ENCODE peak calls at places on chromosomes 3 and 15, in nine cellular contexts. One of them, this sample, is unnamed.

GRCh38 chr3:194296448-194296831 is 54.7 kb downstream of the CPN2 start:
- DNase-seq in fibroblast of pulmonary artery: peak
- DNase-seq in lower lobe of right lung: no peak
- DNase-seq in HCT116: peak
- DNase-seq in heart right ventricle: no peak
- DNase-seq in right lobe of liver: no peak
- DNase-seq in pancreas: peak
- DNase-seq in IMR-90: peak
- DNase-seq in BJ: no peak
- DNase-seq in this sample: peak

GRCh38 chr3:110413807-110414748 is 657.5 kb upstream of the NECTIN3 start:
- DNase-seq in fibroblast of pulmonary artery: peak
- DNase-seq in lower lobe of right lung: no peak
- DNase-seq in HCT116: no peak
- DNase-seq in heart right ventricle: no peak
- DNase-seq in right lobe of liver: peak
- DNase-seq in pancreas: no peak
- DNase-seq in IMR-90: peak
- DNase-seq in BJ: peak
- DNase-seq in this sample: peak

GRCh38 chr3:36373084-36373483 is 7.2 kb upstream of the STAC start:
- DNase-seq in fibroblast of pulmonary artery: peak
- DNase-seq in lower lobe of right lung: no peak
- DNase-seq in HCT116: no peak
- DNase-seq in heart right ventricle: no peak
- DNase-seq in right lobe of liver: no peak
- DNase-seq in pancreas: no peak
- DNase-seq in IMR-90: peak
- DNase-seq in BJ: no peak
- DNase-seq in this sample: no peak

GRCh38 chr3:42807929-42808328 is 1.3 kb upstream of the ACKR2 start:
- DNase-seq in fibroblast of pulmonary artery: no peak
- DNase-seq in lower lobe of right lung: no peak
- DNase-seq in HCT116: no peak
- DNase-seq in heart right ventricle: no peak
- DNase-seq in right lobe of liver: no peak
- DNase-seq in pancreas: no peak
- DNase-seq in IMR-90: no peak
- DNase-seq in BJ: no peak
- DNase-seq in this sample: no peak

GRCh38 chr3:38165722-38166387 is 518 bp downstream of the OXSR1 start:
- DNase-seq in fibroblast of pulmonary artery: no peak
- DNase-seq in lower lobe of right lung: peak
- DNase-seq in HCT116: no peak
- DNase-seq in heart right ventricle: no peak
- DNase-seq in right lobe of liver: peak
- DNase-seq in pancreas: no peak
- DNase-seq in IMR-90: peak
- DNase-seq in BJ: no peak
- DNase-seq in this sample: no peak

GRCh38 chr3:141959531-141959920 is 83.1 kb downstream of the ATP1B3 start:
- DNase-seq in fibroblast of pulmonary artery: no peak
- DNase-seq in lower lobe of right lung: no peak
- DNase-seq in HCT116: peak
- DNase-seq in heart right ventricle: no peak
- DNase-seq in right lobe of liver: no peak
- DNase-seq in pancreas: no peak
- DNase-seq in IMR-90: no peak
- DNase-seq in BJ: no peak
- DNase-seq in this sample: no peak

GRCh38 chr15:92984161-92984560 is 84.0 kb downstream of the CHD2 start:
- DNase-seq in fibroblast of pulmonary artery: no peak
- DNase-seq in lower lobe of right lung: no peak
- DNase-seq in HCT116: no peak
- DNase-seq in heart right ventricle: no peak
- DNase-seq in right lobe of liver: no peak
- DNase-seq in pancreas: no peak
- DNase-seq in IMR-90: no peak
- DNase-seq in BJ: no peak
- DNase-seq in this sample: no peak

GRCh38 chr3:160806686-160807085 is 50.7 kb downstream of the PPM1L start:
- DNase-seq in fibroblast of pulmonary artery: no peak
- DNase-seq in lower lobe of right lung: no peak
- DNase-seq in HCT116: no peak
- DNase-seq in heart right ventricle: no peak
- DNase-seq in right lobe of liver: no peak
- DNase-seq in pancreas: no peak
- DNase-seq in IMR-90: no peak
- DNase-seq in BJ: no peak
- DNase-seq in this sample: no peak

GRCh38 chr3:182738583-182739514 is 54.5 kb upstream of the ATP11B start:
- DNase-seq in fibroblast of pulmonary artery: no peak
- DNase-seq in lower lobe of right lung: no peak
- DNase-seq in HCT116: peak
- DNase-seq in heart right ventricle: no peak
- DNase-seq in right lobe of liver: no peak
- DNase-seq in pancreas: no peak
- DNase-seq in IMR-90: no peak
- DNase-seq in BJ: no peak
- DNase-seq in this sample: no peak

GRCh38 chr15:59410448-59410896 is 27.5 kb upstream of the FAM81A start:
- DNase-seq in fibroblast of pulmonary artery: peak
- DNase-seq in lower lobe of right lung: no peak
- DNase-seq in HCT116: no peak
- DNase-seq in heart right ventricle: no peak
- DNase-seq in right lobe of liver: no peak
- DNase-seq in pancreas: peak
- DNase-seq in IMR-90: no peak
- DNase-seq in BJ: no peak
- DNase-seq in this sample: peak

GRCh38 chr3:119427669-119428068 is 35.7 kb downstream of the TMEM39A start:
- DNase-seq in fibroblast of pulmonary artery: peak
- DNase-seq in lower lobe of right lung: no peak
- DNase-seq in HCT116: no peak
- DNase-seq in heart right ventricle: no peak
- DNase-seq in right lobe of liver: no peak
- DNase-seq in pancreas: no peak
- DNase-seq in IMR-90: no peak
- DNase-seq in BJ: no peak
- DNase-seq in this sample: no peak

GRCh38 chr3:169760479-169760878 is 4.4 kb downstream of the TERC start:
- DNase-seq in fibroblast of pulmonary artery: peak
- DNase-seq in lower lobe of right lung: no peak
- DNase-seq in HCT116: no peak
- DNase-seq in heart right ventricle: no peak
- DNase-seq in right lobe of liver: no peak
- DNase-seq in pancreas: no peak
- DNase-seq in IMR-90: peak
- DNase-seq in BJ: no peak
- DNase-seq in this sample: peak

GRCh38 chr3:47476644-47477199 is 981 bp upstream of the SCAP start:
- DNase-seq in fibroblast of pulmonary artery: no peak
- DNase-seq in lower lobe of right lung: no peak
- DNase-seq in HCT116: no peak
- DNase-seq in heart right ventricle: no peak
- DNase-seq in right lobe of liver: no peak
- DNase-seq in pancreas: no peak
- DNase-seq in IMR-90: no peak
- DNase-seq in BJ: no peak
- DNase-seq in this sample: no peak

GRCh38 chr3:94978076-94978475 is 915.2 kb downstream of the NSUN3 start:
- DNase-seq in fibroblast of pulmonary artery: no peak
- DNase-seq in lower lobe of right lung: no peak
- DNase-seq in HCT116: no peak
- DNase-seq in heart right ventricle: no peak
- DNase-seq in right lobe of liver: no peak
- DNase-seq in pancreas: no peak
- DNase-seq in IMR-90: no peak
- DNase-seq in BJ: no peak
- DNase-seq in this sample: no peak

GRCh38 chr15:37788767-37789391 is 145.6 kb upstream of the TMCO5A start:
- DNase-seq in fibroblast of pulmonary artery: no peak
- DNase-seq in lower lobe of right lung: no peak
- DNase-seq in HCT116: no peak
- DNase-seq in heart right ventricle: no peak
- DNase-seq in right lobe of liver: no peak
- DNase-seq in pancreas: no peak
- DNase-seq in IMR-90: no peak
- DNase-seq in BJ: no peak
- DNase-seq in this sample: no peak

GRCh38 chr15:94237903-94238302 is 6.5 kb downstream of the MCTP2 start:
- DNase-seq in fibroblast of pulmonary artery: no peak
- DNase-seq in lower lobe of right lung: no peak
- DNase-seq in HCT116: no peak
- DNase-seq in heart right ventricle: no peak
- DNase-seq in right lobe of liver: no peak
- DNase-seq in pancreas: no peak
- DNase-seq in IMR-90: peak
- DNase-seq in BJ: no peak
- DNase-seq in this sample: no peak

GRCh38 chr3:128215290-128215689 is 62.0 kb downstream of the EEFSEC start:
- DNase-seq in fibroblast of pulmonary artery: no peak
- DNase-seq in lower lobe of right lung: no peak
- DNase-seq in HCT116: no peak
- DNase-seq in heart right ventricle: no peak
- DNase-seq in right lobe of liver: no peak
- DNase-seq in pancreas: no peak
- DNase-seq in IMR-90: no peak
- DNase-seq in BJ: no peak
- DNase-seq in this sample: no peak

DNA sequence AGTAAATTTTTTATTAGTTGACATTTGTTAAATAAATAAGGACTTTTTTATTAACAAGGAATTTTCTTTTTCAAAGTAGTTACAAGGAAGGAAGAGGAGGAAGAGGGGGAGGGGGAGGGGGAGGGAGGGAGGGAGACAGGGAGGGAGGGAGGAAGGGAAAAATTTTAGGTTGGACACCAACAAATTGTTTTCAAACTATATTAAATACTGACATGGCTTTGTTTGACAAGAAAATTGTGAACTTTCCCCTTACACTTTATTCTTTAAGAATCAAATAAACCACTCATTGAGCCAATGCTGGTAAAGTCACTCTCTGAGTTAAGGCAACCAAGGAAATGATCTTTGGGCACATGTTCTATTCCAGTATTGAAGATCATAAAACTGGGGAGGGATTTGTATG is 115.7 kb upstream of the PPP2R3A start:
- DNase-seq in fibroblast of pulmonary artery: no peak
- DNase-seq in lower lobe of right lung: no peak
- DNase-seq in HCT116: no peak
- DNase-seq in heart right ventricle: no peak
- DNase-seq in right lobe of liver: no peak
- DNase-seq in pancreas: no peak
- DNase-seq in IMR-90: no peak
- DNase-seq in BJ: no peak
- DNase-seq in this sample: no peak
- TF ChIP-seq CTCF in fibroblast of pulmonary artery: no peak
- TF ChIP-seq CTCF in lower lobe of right lung: no peak
- TF ChIP-seq CTCF in HCT116: no peak
- TF ChIP-seq CTCF in heart right ventricle: no peak
- TF ChIP-seq CTCF in right lobe of liver: no peak
- TF ChIP-seq CTCF in pancreas: no peak
- TF ChIP-seq CTCF in IMR-90: no peak
- TF ChIP-seq CTCF in BJ: no peak
- TF ChIP-seq CTCF in this sample: no peak

GRCh38 chr3:30719536-30719935 is 113.1 kb downstream of the TGFBR2 start:
- DNase-seq in fibroblast of pulmonary artery: no peak
- DNase-seq in lower lobe of right lung: no peak
- DNase-seq in HCT116: no peak
- DNase-seq in heart right ventricle: no peak
- DNase-seq in right lobe of liver: no peak
- DNase-seq in pancreas: no peak
- DNase-seq in IMR-90: no peak
- DNase-seq in BJ: no peak
- DNase-seq in this sample: no peak
- TF ChIP-seq CTCF in fibroblast of pulmonary artery: no peak
- TF ChIP-seq CTCF in lower lobe of right lung: no peak
- TF ChIP-seq CTCF in HCT116: no peak
- TF ChIP-seq CTCF in heart right ventricle: no peak
- TF ChIP-seq CTCF in right lobe of liver: no peak
- TF ChIP-seq CTCF in pancreas: no peak
- TF ChIP-seq CTCF in IMR-90: no peak
- TF ChIP-seq CTCF in BJ: no peak
- TF ChIP-seq CTCF in this sample: no peak

DNA sequence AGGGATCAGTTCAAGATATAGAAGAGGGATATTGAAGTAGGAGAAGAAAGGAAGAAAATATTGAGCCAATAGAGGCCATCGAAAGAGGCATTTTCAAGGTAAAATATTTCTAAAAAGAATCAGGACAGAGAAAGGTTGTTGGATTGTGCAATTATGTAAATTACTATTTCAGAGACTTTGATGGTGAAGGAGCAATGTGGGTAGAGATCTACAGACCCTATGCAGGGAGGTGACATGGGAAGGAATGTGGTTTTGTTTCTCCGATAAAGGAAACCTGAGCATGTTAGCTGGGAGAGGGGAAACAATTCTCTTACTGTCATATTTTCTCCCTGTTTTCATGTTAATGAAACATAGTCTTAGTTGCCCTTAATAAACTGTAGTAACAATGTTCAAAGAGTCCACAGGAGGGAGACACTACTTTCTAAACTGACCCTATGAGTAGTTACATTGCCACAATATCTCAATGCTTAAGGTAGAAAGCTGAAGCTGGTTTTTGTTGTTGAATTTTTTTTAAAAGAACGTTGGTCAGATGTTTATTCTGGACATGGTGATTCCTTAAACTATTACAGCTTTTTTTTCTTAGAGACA is 133.3 kb downstream of the GRM7 start:
- DNase-seq in fibroblast of pulmonary artery: peak
- DNase-seq in lower lobe of right lung: no peak
- DNase-seq in HCT116: peak
- DNase-seq in heart right ventricle: no peak
- DNase-seq in right lobe of liver: no peak
- DNase-seq in pancreas: no peak
- DNase-seq in IMR-90: no peak
- DNase-seq in BJ: no peak
- DNase-seq in this sample: no peak
- TF ChIP-seq CTCF in fibroblast of pulmonary artery: no peak
- TF ChIP-seq CTCF in lower lobe of right lung: peak
- TF ChIP-seq CTCF in HCT116: peak
- TF ChIP-seq CTCF in heart right ventricle: peak
- TF ChIP-seq CTCF in right lobe of liver: peak
- TF ChIP-seq CTCF in pancreas: no peak
- TF ChIP-seq CTCF in IMR-90: no peak
- TF ChIP-seq CTCF in BJ: no peak
- TF ChIP-seq CTCF in this sample: peak

DNA sequence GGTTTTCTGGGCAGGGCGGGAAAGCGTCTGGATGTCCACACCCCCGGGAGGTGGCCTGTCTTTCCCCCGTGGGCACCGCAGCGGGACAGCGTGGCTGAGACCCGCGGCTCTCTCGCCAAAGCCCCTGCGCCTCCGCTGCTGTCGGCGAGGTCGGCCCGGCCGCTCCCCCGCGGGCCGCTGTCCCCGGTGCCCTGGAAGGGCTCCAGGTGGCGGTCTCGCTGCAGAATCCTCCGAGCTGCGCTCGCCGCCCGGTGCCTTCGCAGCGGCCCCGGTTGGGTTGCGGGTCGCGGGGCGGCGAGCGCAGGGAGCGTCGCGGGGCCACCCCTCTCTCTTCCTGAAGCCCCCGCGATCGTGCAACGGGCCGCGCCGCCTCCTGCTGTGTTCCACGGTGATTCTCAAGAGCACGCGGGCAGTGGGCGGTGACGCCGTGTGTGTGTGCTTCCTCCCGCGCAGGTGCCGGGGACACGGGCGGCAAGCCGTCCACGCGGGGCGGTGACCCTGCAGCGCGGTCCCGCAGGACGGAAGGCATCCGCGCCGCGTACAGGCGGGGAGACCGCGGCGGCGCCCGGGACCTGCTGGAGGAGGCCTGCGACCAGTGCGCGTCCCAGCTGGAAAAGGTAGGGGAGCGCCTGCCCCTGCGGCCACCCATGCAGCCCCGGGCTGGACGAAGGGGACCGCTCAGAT is 54.3 kb downstream of the LRRK1 start:
- DNase-seq in fibroblast of pulmonary artery: no peak
- DNase-seq in lower lobe of right lung: no peak
- DNase-seq in HCT116: no peak
- DNase-seq in heart right ventricle: no peak
- DNase-seq in right lobe of liver: no peak
- DNase-seq in pancreas: no peak
- DNase-seq in IMR-90: no peak
- DNase-seq in BJ: no peak
- DNase-seq in this sample: no peak
- TF ChIP-seq CTCF in fibroblast of pulmonary artery: no peak
- TF ChIP-seq CTCF in lower lobe of right lung: no peak
- TF ChIP-seq CTCF in HCT116: no peak
- TF ChIP-seq CTCF in heart right ventricle: no peak
- TF ChIP-seq CTCF in right lobe of liver: no peak
- TF ChIP-seq CTCF in pancreas: no peak
- TF ChIP-seq CTCF in IMR-90: no peak
- TF ChIP-seq CTCF in BJ: no peak
- TF ChIP-seq CTCF in this sample: no peak

This sample was measured in epithelial cell of proximal tubule.